ENCODE peak calls at places on chromosomes 12 and 14, in four cellular contexts. S is PC-9, C is Panc1, M is upper lobe of right lung. R is an unnamed sample.

GRCh38 chr12:75722714-75723200 is 211.3 kb upstream of the KRR1 start:
- DNase-seq in M (no peak), S (no peak), C (no peak), R (no peak)

GRCh38 chr12:111046896-111047295 is 126.5 kb upstream of the MYL2 start:
- DNase-seq in M (peak; percentile 54), S (no peak), C (no peak), R (no peak)

GRCh38 chr12:78167510-78167909 is 336.8 kb downstream of the NAV3 start:
- DNase-seq in C (no peak), M (no peak), S (no peak), R (no peak)

GRCh38 chr12:32549675-32550079 is 129.4 kb upstream of the DNM1L start:
- DNase-seq in C (no peak), S (no peak), M (no peak), R (no peak)

GRCh38 chr14:101844219-101844618 is 82.7 kb downstream of the PPP2R5C start:
- DNase-seq in S (no peak), C (no peak), M (no peak), R (no peak)

GRCh38 chr14:61478971-61479473 is 157.6 kb downstream of the PRKCH start:
- DNase-seq in M (no peak), S (no peak), C (no peak), R (no peak)

GRCh38 chr14:44404599-44405349 is 102.3 kb downstream of the FSCB start:
- DNase-seq in S (no peak), M (no peak), C (no peak), R (no peak)

GRCh38 chr14:63857467-63858030 is 4.7 kb downstream of the SYNE2 start:
- DNase-seq in M (no peak), S (peak; percentile 68), C (no peak), R (no peak)

GRCh38 chr12:47967461-47968430 is 4.3 kb downstream of the TMEM106C start:
- DNase-seq in S (no peak), M (no peak), C (no peak), R (no peak)

GRCh38 chr12:46959484-46959883 is 119.9 kb upstream of the PCED1B start:
- DNase-seq in C (peak; percentile 73), S (peak; percentile 97), M (no peak), R (no peak)

GRCh38 chr14:64717870-64718269 is 13.6 kb downstream of the PLEKHG3 start:
- DNase-seq in S (peak; percentile 91), C (no peak), M (no peak), R (no peak)

GRCh38 chr14:79825046-79825521 is 386.2 kb downstream of the DIO2 start:
- DNase-seq in S (no peak), M (no peak), C (no peak), R (no peak)

GRCh38 chr12:44253338-44253856 is 417.5 kb downstream of the TMEM117 start:
- DNase-seq in S (no peak), M (no peak), C (no peak), R (no peak)

GRCh38 chr14:57963071-57963470 is 97.2 kb upstream of the SLC35F4 start:
- DNase-seq in C (no peak), S (no peak), M (no peak), R (no peak)

GRCh38 chr14:72476657-72477499 is 417.0 kb downstream of the DPF3 start:
- DNase-seq in C (no peak), M (no peak), S (no peak), R (no peak)

GRCh38 chr14:32708134-32708533 is 230.5 kb upstream of the NPAS3 start:
- DNase-seq in C (no peak), M (no peak), S (no peak), R (no peak)

GRCh38 chr12:55847033-55847432 is 4.3 kb upstream of the MMP19 start:
- DNase-seq in C (no peak), S (no peak), M (no peak), R (no peak)

GRCh38 chr14:32307881-32308582 is 21.1 kb upstream of the AKAP6 start:
- DNase-seq in S (peak; percentile 51), M (no peak), C (no peak), R (no peak)

GRCh38 chr12:108548954-108549521 is 11.9 kb downstream of the SART3 start:
- DNase-seq in C (no peak), M (no peak), S (no peak), R (no peak)

GRCh38 chr12:107130830-107131760 is 37.7 kb upstream of the CRY1 start:
- DNase-seq in C (no peak), S (no peak), M (no peak), R (no peak)

GRCh38 chr12:46803517-46803916 is 22.3 kb downstream of the SLC38A4 start:
- DNase-seq in M (no peak), S (no peak), C (no peak), R (no peak)

GRCh38 chr12:21541773-21542172 is 15.7 kb downstream of the SPX start:
- DNase-seq in C (no peak), S (no peak), M (no peak), R (no peak)

GRCh38 chr12:24554612-24555300 is 394.1 kb downstream of the BCAT1 start:
- DNase-seq in S (no peak), C (no peak), M (no peak), R (no peak)

GRCh38 chr12:89162704-89163261 is 189.5 kb downstream of the DUSP6 start:
- DNase-seq in M (peak; percentile 69), S (peak; percentile 97), C (peak; percentile 5), R (no peak)

GRCh38 chr14:102238766-102239165 is 66.2 kb downstream of the MOK start:
- DNase-seq in C (no peak), S (no peak), M (no peak), R (no peak)

GRCh38 chr14:68782091-68782981 is 10.5 kb downstream of the ZFP36L1 start:
- DNase-seq in M (no peak), C (no peak), S (no peak), R (no peak)

GRCh38 chr12:85823436-85824179 is 12.6 kb downstream of the RASSF9 start:
- DNase-seq in S (peak; percentile 67), M (no peak), C (no peak), R (no peak)

GRCh38 chr14:53152627-53152908 is 555 bp downstream of the DDHD1 start:
- DNase-seq in M (no peak), C (no peak), S (no peak), R (no peak)

GRCh38 chr12:96236221-96236822 is 42.1 kb downstream of the ELK3 start:
- DNase-seq in C (no peak), S (no peak), M (no peak), R (no peak)

GRCh38 chr14:55104051-55104954 is 24.7 kb upstream of the LGALS3 start:
- DNase-seq in C (no peak), S (peak; percentile 73), M (no peak), R (no peak)

GRCh38 chr14:94390372-94391086 is 2.1 kb upstream of the SERPINA1 start:
- DNase-seq in M (peak; percentile 95), C (no peak), S (no peak), R (no peak)

GRCh38 chr12:63848450-63848849 is 4.0 kb downstream of the SRGAP1 start:
- DNase-seq in S (no peak), C (no peak), M (no peak), R (no peak)
- H3K4me3 ChIP-seq in S (no peak overlapping the region), C (no peak overlapping the region), M (no peak overlapping the region), R (no peak overlapping the region)

DNA sequence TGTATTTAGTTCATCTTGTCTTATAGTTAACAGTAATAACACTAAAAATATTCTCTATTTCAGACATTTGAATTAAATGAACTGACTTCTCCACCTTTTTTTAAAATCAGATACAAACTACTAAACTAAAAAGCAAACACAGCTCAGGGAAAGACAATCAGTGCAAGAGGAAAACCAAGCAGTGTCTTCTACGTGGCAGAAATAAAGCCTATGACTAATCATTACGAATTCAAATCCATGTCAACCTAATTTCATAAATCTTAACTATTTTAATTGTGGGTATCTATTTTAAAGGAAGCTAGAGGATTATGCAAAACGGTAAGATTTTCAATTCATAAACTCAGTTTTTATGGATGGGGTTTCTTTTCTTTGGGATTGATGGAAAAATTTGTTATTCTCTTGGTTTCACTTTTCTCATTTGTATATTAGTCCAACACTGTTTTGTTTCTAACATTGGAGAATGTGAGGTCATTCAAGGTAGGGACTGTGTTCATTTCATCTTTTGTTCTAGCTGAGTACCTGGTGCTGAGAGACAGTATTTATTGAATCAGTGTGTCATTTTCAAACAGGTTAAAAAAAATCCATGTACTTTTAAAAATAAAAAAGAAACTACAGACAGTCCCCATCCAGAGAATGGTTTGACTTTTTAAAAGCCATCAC is 12.8 kb upstream of the PALS1 start:
- DNase-seq in M (no peak), C (no peak), S (no peak), R (no peak)
- H3K27ac ChIP-seq in M (no peak overlapping the region), C (peak overlapping the region; percentile 88), S (no peak overlapping the region), R (no peak overlapping the region)

GRCh38 chr14:76762617-76763361 is 1.5 kb downstream of the VASH1 start:
- DNase-seq in M (no peak), S (no peak), C (no peak), R (no peak)

GRCh38 chr14:76765461-76765931 is 4.2 kb downstream of the VASH1 start:
- DNase-seq in S (no peak), C (no peak), M (no peak), R (no peak)

GRCh38 chr14:76761849-76762616 is 765 bp downstream of the VASH1 start:
- DNase-seq in M (no peak), C (no peak), S (no peak), R (no peak)

GRCh38 chr14:76761198-76761848 is at the start of gene VASH1:
- DNase-seq in M (peak; percentile 86), C (no peak), S (no peak), R (no peak)

GRCh38 chr14:76763362-76764041 is 2.2 kb downstream of the VASH1 start:
- DNase-seq in C (no peak), M (no peak), S (no peak), R (no peak)
- H3K4me3 ChIP-seq in C (no peak overlapping the region), M (peak overlapping the region; percentile 68), S (no peak overlapping the region), R (no peak overlapping the region)

DNA sequence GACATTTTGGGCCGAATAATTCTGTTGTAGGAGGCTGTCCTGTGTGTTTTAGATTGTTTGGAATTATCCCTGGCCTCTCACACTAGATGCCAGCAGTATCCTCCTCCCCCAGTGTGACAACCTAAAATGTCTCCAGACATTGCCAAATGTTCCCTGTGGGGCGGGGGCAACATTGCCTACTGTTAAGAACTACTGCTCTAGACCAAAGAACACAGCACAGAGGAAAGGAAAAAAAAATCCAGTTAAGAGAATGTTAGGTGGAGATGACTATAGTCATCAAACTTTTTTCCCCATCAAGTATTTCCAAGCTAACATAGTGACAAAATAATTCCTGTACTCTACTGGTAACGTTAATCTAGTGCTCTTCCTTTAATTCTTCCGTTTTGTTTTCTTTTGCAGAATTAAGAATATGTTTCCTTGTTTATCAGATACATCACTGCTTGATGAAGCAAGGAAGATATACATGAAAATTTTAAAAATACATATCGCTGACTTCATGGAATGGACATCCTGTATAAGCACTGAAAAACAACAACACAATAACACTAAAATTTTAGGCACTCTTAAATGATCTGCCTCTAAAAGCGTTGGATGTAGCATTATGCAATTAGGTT is 3.6 kb downstream of the CDKN1B start:
- DNase-seq in M (no peak), C (no peak), S (no peak), R (no peak)
- H3K27ac ChIP-seq in M (peak overlapping the region; percentile 99), C (peak overlapping the region; percentile 96), S (peak overlapping the region; percentile 98), R (no peak overlapping the region)

DNA sequence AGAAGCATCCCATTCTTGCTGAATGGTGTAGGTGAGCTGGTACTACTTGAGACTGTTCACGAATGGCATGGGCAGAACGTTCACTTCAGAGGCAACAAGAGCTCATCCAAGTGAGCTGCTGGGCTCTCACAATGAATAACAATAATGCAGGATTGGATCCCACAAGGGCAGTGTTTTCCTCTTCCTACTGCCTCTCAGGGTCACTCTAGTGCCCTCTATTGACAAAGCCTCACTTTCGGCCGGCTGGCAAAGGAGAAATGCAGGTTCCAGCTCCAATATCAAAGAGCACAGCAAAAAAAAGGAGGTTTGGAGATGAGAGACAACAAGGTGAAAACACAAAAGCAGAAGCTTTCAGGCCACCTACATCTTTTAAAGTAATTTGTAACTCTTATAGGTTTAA is 74.6 kb upstream of the MYF6 start:
- DNase-seq in M (no peak), S (no peak), C (no peak), R (peak; percentile 55)
- H3K4me3 ChIP-seq in M (no peak overlapping the region), S (no peak overlapping the region), C (no peak overlapping the region), R (no peak overlapping the region)